ENCODE peak calls at places on chromosomes 11 and 22, in six cellular contexts. M, P, K, V, B and I are unnamed samples.

GRCh38 chr22:40058265-40058664 is 63.5 kb downstream of the FAM83F start:
- DNase-seq in V (no peak), P (no peak), B (no peak), M (no peak), K (no peak), I (no peak)

GRCh38 chr11:44496391-44496790 is 69.1 kb upstream of the CD82 start:
- DNase-seq in V (no peak), M (no peak), K (no peak), B (no peak), P (no peak), I (no peak)

GRCh38 chr22:48551716-48552268 is 1275.9 kb downstream of the BRD1 start:
- DNase-seq in P (no peak), V (no peak), K (no peak), B (no peak), M (no peak), I (no peak)

GRCh38 chr11:75524576-75525432 is 937 bp downstream of the GDPD5 start:
- DNase-seq in K (peak), M (peak), B (no peak), V (no peak), P (no peak), I (no peak)

GRCh38 chr11:34910817-34911216 is 5.4 kb downstream of the APIP start:
- DNase-seq in P (no peak), B (no peak), V (no peak), M (no peak), K (no peak), I (no peak)

GRCh38 chr11:134020598-134020997 is 48.3 kb upstream of the JAM3 start:
- DNase-seq in P (no peak), B (no peak), V (no peak), K (no peak), M (no peak), I (no peak)

GRCh38 chr11:96215826-96216225 is 127.2 kb downstream of the MAML2 start:
- DNase-seq in V (no peak), B (no peak), M (no peak), P (no peak), K (no peak), I (no peak)

GRCh38 chr22:30408388-30409101 is 11.7 kb downstream of the SEC14L2 start:
- DNase-seq in K (peak), M (no peak), B (peak), V (peak), P (no peak), I (no peak)

GRCh38 chr11:34960277-34960676 is 43.9 kb downstream of the PDHX start:
- DNase-seq in B (no peak), M (peak), K (no peak), V (no peak), P (no peak), I (no peak)

GRCh38 chr11:100830978-100831732 is 144.1 kb downstream of the ARHGAP42 start:
- DNase-seq in M (no peak), K (peak), B (peak), V (peak), P (no peak), I (no peak)

GRCh38 chr11:84019576-84020194 is 733.5 kb upstream of the CCDC90B start:
- DNase-seq in M (no peak), V (peak), P (no peak), K (peak), B (peak), I (no peak)

GRCh38 chr22:39178206-39179111 is 26.0 kb upstream of the CBX7 start:
- DNase-seq in K (peak), V (peak), B (peak), P (no peak), M (no peak), I (no peak)

GRCh38 chr11:57124460-57124859 is 57.3 kb upstream of the LRRC55 start:
- DNase-seq in M (no peak), V (no peak), B (no peak), P (no peak), K (no peak), I (no peak)

GRCh38 chr11:119634301-119634700 is 94.7 kb downstream of the NECTIN1 start:
- DNase-seq in P (no peak), B (no peak), K (no peak), V (no peak), M (no peak), I (no peak)

GRCh38 chr22:31650391-31650790 is 11.6 kb downstream of the PISD start:
- DNase-seq in K (peak), P (no peak), M (no peak), V (peak), B (peak), I (peak)

GRCh38 chr11:117586392-117586791 is 210.6 kb downstream of the DSCAML1 start:
- DNase-seq in B (no peak), M (peak), V (no peak), P (no peak), K (no peak), I (no peak)

GRCh38 chr11:67269401-67270255 is 3.4 kb downstream of the GRK2 start:
- DNase-seq in P (no peak), B (no peak), K (no peak), V (no peak), M (peak), I (no peak)

GRCh38 chr11:121450424-121450823 is 1.7 kb upstream of the SORL1 start:
- DNase-seq in B (no peak), M (no peak), V (no peak), K (no peak), P (no peak), I (no peak)

GRCh38 chr22:30732426-30732825 is 37.8 kb downstream of the OSBP2 start:
- DNase-seq in K (no peak), P (no peak), B (no peak), M (no peak), V (no peak), I (no peak)

GRCh38 chr22:36330655-36331305 is 57.0 kb downstream of the MYH9 start:
- DNase-seq in M (no peak), B (peak), K (peak), V (peak), P (no peak), I (no peak)

GRCh38 chr11:104541706-104542105 is 356.6 kb downstream of the CASP12 start:
- DNase-seq in M (no peak), V (no peak), K (no peak), P (no peak), B (no peak), I (no peak)

GRCh38 chr11:132504501-132505041 is 1027.7 kb downstream of the OPCML start:
- DNase-seq in V (no peak), M (no peak), P (no peak), K (no peak), B (no peak), I (no peak)

DNA sequence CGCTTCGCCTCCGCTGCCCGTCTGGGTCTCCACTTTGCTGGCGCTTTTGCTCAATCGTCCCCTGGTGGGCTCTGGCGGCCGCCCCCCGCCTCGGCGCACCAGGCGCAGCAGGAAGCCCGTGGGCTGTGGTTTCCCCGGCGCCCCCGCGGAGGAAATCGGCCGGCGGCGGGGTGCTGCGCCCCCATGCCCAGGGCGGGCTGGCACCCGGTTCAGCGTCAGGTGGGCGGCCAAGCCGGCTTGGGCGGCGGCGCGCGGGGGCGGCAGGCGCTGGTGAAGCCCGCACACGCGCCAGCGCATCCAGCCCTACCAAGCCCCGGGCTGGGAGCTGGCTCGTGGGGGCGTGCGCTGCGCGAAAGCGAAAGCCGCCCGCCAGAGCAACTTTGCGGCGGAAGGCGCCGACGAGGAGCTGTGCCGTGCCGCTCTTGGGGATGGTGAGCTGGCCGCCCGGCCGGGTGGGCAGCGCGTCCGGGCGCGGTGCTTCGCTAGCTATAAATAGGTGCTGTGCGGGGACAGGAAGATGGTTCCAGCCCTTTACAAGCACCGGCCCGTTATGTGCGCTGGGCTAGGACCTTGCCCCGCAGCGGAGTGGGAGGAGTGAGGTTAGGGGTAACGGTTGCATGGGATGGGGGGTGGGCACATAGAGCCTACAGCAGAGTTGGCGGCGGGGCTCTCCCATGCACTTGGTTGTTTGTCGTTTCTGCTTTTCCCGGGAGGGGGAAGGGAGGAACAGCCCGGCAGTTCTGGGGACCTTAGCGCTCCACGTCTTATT is 25.0 kb upstream of the SUSD2 start:
- DNase-seq in P (no peak), K (peak), B (peak), V (peak), M (peak), I (no peak)
- TF ChIP-seq CTCF in P (no peak), K (no peak), B (no peak), V (no peak), M (no peak), I (no peak)

GRCh38 chr11:61281581-61282250 is 13.4 kb downstream of the VWCE start:
- DNase-seq in K (no peak), M (peak), P (no peak), B (peak), V (peak), I (no peak)

GRCh38 chr11:61277973-61278565 is 17.0 kb downstream of the VWCE start:
- DNase-seq in V (no peak), M (no peak), P (no peak), K (no peak), B (no peak), I (no peak)

GRCh38 chr11:61283613-61284012 is 11.5 kb downstream of the VWCE start:
- DNase-seq in P (no peak), B (no peak), V (no peak), M (no peak), K (no peak), I (no peak)

GRCh38 chr11:61279934-61280656 is 15.0 kb downstream of the VWCE start:
- DNase-seq in V (no peak), K (peak), P (no peak), B (no peak), M (no peak), I (no peak)

DNA sequence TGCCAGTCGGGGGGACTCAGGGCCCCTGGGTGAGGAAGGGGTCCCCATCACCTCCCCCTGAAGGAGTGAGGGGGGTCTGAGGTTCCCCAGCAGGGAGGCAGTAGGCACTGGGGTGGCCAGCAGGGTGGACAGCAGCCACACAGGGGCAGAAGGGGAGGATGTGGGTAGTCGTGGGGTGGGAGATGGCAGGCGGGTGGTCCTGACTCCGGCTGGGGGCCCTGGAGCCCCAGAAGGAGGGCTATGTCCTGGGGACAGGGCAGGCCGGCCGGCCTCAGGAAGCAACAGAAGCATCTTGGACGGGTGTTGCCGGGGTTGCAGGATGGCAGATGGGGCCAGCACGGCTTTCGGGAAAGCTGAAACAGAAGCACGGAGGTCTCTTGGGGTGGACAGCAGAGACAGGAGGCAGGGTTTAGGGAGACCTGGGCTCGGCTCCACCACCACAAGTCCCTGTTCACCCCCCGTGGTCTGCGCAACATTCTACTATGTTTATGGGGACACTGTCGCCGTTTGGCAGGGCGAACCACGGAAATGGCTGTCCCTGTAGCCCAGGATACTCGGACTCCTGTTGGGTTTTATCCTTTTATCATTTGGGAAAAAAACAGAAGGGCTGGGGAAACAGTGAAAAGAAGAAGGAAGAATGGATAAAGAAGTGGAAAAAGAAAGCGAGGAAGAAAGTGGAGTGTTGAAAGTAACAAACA is 14.1 kb downstream of the VWCE start:
- DNase-seq in M (no peak), P (no peak), K (no peak), V (no peak), B (no peak), I (no peak)
- H3K4me3 ChIP-seq in M (no peak), P (no peak), K (no peak), V (no peak), B (no peak), I (no peak)

GRCh38 chr11:112004389-112004788 is 20.8 kb upstream of the DLAT start:
- DNase-seq in K (no peak), M (no peak), V (no peak), B (no peak), P (no peak), I (no peak)
- TF ChIP-seq CTCF in K (peak), M (no peak), V (no peak), B (peak), P (peak), I (peak)

GRCh38 chr22:22244337-22245250 is at the start of gene VPREB1:
- DNase-seq in B (no peak), M (no peak), P (no peak), V (no peak), K (no peak), I (no peak)
- H3K4me3 ChIP-seq in B (no peak), M (no peak), P (no peak), V (no peak), K (no peak), I (no peak)

GRCh38 chr22:20957691-20958440 is 9.2 kb upstream of the AIFM3 start:
- DNase-seq in V (no peak), B (no peak), P (no peak), M (no peak), K (no peak), I (no peak)

GRCh38 chr22:20955548-20955947 is 11.5 kb upstream of the AIFM3 start:
- DNase-seq in M (no peak), P (no peak), K (no peak), B (no peak), V (no peak), I (no peak)

GRCh38 chr22:20953668-20954500 is 13.2 kb upstream of the AIFM3 start:
- DNase-seq in B (peak), P (no peak), V (no peak), M (no peak), K (peak), I (no peak)

GRCh38 chr22:20957118-20957690 is 9.9 kb upstream of the AIFM3 start:
- DNase-seq in K (no peak), M (peak), P (no peak), V (no peak), B (no peak), I (no peak)

GRCh38 chr22:20956258-20957117 is 10.6 kb upstream of the AIFM3 start:
- DNase-seq in V (peak), B (peak), K (peak), P (no peak), M (no peak), I (no peak)
- TF ChIP-seq CTCF in V (no peak), B (no peak), K (no peak), P (no peak), M (no peak), I (peak)

GRCh38 chr11:72576196-72576595 is 98.0 kb downstream of the PDE2A start:
- DNase-seq in P (no peak), B (no peak), V (no peak), K (no peak), M (no peak), I (no peak)
- H3K4me3 ChIP-seq in P (no peak), B (no peak), V (no peak), K (no peak), M (no peak), I (no peak)

DNA sequence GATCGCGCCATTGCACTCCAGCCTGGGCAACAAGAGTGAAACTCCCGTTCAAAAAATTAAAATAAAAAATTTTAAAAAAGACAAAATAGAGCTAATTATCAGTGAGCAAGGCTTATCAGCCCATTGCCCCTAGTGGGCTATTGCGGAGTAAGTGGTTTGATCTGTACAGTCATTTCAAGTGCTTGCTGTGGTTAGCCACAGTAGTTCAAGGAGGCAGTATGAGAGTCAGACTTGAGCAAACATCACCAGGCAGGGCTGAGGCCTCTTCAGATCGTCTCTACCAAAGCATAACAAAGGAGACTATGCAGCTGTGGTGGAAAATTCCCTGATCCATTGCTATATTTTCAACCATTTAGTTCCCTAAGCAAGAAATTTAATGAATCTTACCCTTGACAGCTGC is 4.3 kb upstream of the SBF2 start:
- DNase-seq in P (no peak), K (peak), V (peak), M (no peak), B (peak), I (peak)
- TF ChIP-seq CTCF in P (peak), K (peak), V (peak), M (no peak), B (peak), I (peak)

DNA sequence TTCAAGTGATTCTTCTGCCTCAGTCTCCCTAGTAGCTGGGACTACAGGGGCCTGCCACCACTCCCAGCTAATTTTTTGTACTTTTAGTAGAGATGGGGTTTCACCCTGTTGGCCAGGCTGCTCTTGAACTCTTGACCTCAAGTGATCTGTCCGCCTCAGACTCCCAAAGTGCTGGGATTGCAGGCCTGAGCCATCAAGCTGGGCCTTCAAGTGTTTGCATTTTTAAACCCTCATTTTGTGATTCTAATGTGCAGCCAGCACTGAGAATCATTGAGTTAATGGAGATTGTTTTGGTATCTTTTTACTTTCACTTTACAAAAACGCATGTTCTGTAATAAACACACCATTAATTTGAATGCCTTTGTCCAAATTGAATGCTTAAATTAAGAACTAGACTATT is 3.4 kb downstream of the TYR start:
- DNase-seq in K (no peak), V (no peak), P (no peak), B (no peak), M (no peak), I (no peak)
- H3K4me3 ChIP-seq in K (no peak), V (no peak), P (no peak), B (no peak), M (no peak), I (no peak)

GRCh38 chr22:16777284-16777924 is 47.8 kb downstream of the XKR3 start:
- DNase-seq in M (no peak), P (no peak), K (no peak), V (no peak), B (no peak), I (no peak)

GRCh38 chr22:16776088-16776487 is 49.1 kb downstream of the XKR3 start:
- DNase-seq in B (no peak), M (no peak), V (no peak), K (no peak), P (no peak), I (no peak)

GRCh38 chr22:16774911-16775529 is 50.2 kb downstream of the XKR3 start:
- DNase-seq in M (no peak), V (no peak), K (no peak), B (no peak), P (no peak), I (no peak)
- TF ChIP-seq CTCF in M (no peak), V (no peak), K (no peak), B (no peak), P (no peak), I (no peak)